ENCODE peak calls at places on chromosomes 4 and X, in five cellular contexts. R, S, D, U and V are unnamed samples.

GRCh38 chr4:48331577-48332340 is 9.6 kb upstream of the SLAIN2 start:
- DNase-seq in R (no peak), S (no peak), D (no peak), U (peak; percentile 92), V (no peak)

GRCh38 chr4:72846280-72847111 is 223.0 kb downstream of the COX18 start:
- DNase-seq in R (no peak), S (peak; percentile 85), D (no peak), U (no peak), V (peak; percentile 84)

GRCh38 chr4:185920171-185920570 is 108.2 kb upstream of the SORBS2 start:
- DNase-seq in R (no peak), S (no peak), D (no peak), U (peak; percentile 60), V (no peak)

GRCh38 chr4:52600275-52600674 is 58.8 kb downstream of the USP46 start:
- DNase-seq in R (peak; percentile 55), S (no peak), D (no peak), U (no peak), V (no peak)

GRCh38 chrX:40827331-40827730 is 92.0 kb upstream of the MED14 start:
- DNase-seq in R (no peak), S (no peak), D (no peak), U (no peak), V (no peak)

GRCh38 chr4:81631958-81632439 is 160.3 kb upstream of the RASGEF1B start:
- DNase-seq in R (no peak), S (no peak), D (peak; percentile 16), U (peak; percentile 82), V (no peak)

GRCh38 chrX:10031743-10032142 is 64.6 kb downstream of the CLDN34 start:
- DNase-seq in R (no peak), S (no peak), D (no peak), U (no peak), V (no peak)

GRCh38 chrX:9569875-9570274 is 105.0 kb downstream of the TBL1X start:
- DNase-seq in R (no peak), S (no peak), D (no peak), U (peak; percentile 88), V (no peak)

GRCh38 chrX:153934473-153935325 is at the start of gene NAA10:
- DNase-seq in R (peak; percentile 80), S (peak; percentile 69), D (peak; percentile 73), U (peak; percentile 45), V (peak; percentile 73)

GRCh38 chr4:166421556-166422156 is 548.6 kb downstream of the TLL1 start:
- DNase-seq in R (no peak), S (no peak), D (no peak), U (peak; percentile 84), V (peak; percentile 3)

GRCh38 chr4:138439143-138439581 is 197.0 kb upstream of the SLC7A11 start:
- DNase-seq in R (no peak), S (no peak), D (peak; percentile 69), U (peak; percentile 76), V (no peak)

GRCh38 chr4:1058997-1059665 is 47.7 kb downstream of the FGFRL1 start:
- DNase-seq in R (no peak), S (peak; percentile 27), D (no peak), U (no peak), V (no peak)

GRCh38 chr4:114366368-114366767 is 232.2 kb upstream of the UGT8 start:
- DNase-seq in R (no peak), S (no peak), D (no peak), U (no peak), V (no peak)

GRCh38 chr4:96786306-96786705 is 946.4 kb downstream of the PDHA2 start:
- DNase-seq in R (no peak), S (no peak), D (no peak), U (no peak), V (peak; percentile 20)

GRCh38 chrX:102995316-102995715 is 58.2 kb downstream of the RAB40AL start:
- DNase-seq in R (no peak), S (no peak), D (no peak), U (no peak), V (no peak)

GRCh38 chr4:1609901-1610790 is 74.0 kb downstream of the FAM53A start:
- DNase-seq in R (no peak), S (no peak), D (no peak), U (no peak), V (no peak)

GRCh38 chrX:154598656-154599055 is 13.7 kb downstream of the CTAG1A start:
- DNase-seq in R (no peak), S (no peak), D (no peak), U (no peak), V (no peak)

GRCh38 chr4:153764611-153765368 is 5.0 kb upstream of the RNF175 start:
- DNase-seq in R (no peak), S (no peak), D (no peak), U (peak; percentile 10), V (no peak)

DNA sequence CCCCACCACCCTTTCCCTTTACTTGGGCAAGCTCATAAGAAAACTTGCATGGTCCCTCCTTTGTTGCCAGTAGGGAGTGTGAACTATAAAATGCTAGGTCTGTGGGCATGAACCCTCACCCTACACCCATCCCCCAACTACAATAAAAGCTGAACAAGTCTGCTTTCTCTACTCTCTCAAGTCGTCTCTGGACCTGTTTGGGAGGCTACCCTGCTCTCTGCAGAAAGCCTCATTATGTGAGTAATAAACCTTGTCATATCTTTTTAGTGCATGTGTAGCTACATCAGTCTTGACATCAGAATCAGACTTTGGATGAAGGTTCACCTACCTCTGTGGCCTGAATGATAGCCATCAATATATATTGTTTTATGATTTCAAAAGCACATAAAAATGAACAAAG is 155.4 kb upstream of the FAM241A start:
- DNase-seq in R (no peak), S (no peak), D (no peak), U (no peak), V (no peak)
- H3K4me1 ChIP-seq in R (no peaks in the 10 kb centered on the region), S (peaks cover 4% of the 10 kb centered on the region), D (no peaks in the 10 kb centered on the region), U (no peaks in the 10 kb centered on the region), V (peaks cover 11% of the 10 kb centered on the region)

DNA sequence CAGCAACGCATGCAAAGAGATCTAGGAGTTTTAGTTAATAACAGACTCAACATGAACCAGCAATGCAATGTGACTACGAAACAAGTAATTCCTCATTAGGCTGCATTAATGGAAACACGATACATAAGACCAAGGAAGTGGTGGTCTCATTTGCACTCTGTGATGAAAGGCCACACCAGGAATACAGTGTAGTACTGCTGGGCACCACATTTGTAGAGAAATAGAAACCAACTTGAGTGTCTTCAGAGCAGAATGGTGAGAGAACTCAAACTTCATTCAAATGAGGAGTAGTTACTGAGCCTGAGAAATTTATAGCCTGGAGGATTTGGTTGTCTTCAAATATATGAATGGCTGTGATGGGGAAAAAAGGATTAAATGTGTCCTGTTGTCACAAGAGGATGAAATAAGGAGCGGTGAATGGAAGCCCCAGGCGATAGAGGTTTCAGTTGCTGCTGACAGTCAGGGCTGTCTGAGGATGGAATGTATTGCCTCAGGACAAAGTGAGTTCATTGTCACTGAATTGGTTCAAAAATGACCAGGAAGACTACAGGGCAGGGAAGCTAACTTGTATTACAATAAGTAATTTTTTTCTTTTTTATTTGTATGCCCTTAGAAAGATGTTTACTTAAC is 50.9 kb downstream of the NFKB1 start:
- DNase-seq in R (no peak), S (no peak), D (no peak), U (no peak), V (no peak)
- H3K27ac ChIP-seq in R (no peak overlapping the region), S (no peak overlapping the region), D (no peak overlapping the region), U (no peak overlapping the region), V (no peak overlapping the region)

GRCh38 chr4:110869114-110869513 is 246.2 kb upstream of the PITX2 start:
- DNase-seq in R (no peak), S (no peak), D (no peak), U (peak; percentile 86), V (no peak)

GRCh38 chr4:110867251-110867960 is 244.5 kb upstream of the PITX2 start:
- DNase-seq in R (no peak), S (no peak), D (no peak), U (no peak), V (no peak)

GRCh38 chr4:110867981-110868380 is 245.1 kb upstream of the PITX2 start:
- DNase-seq in R (no peak), S (no peak), D (no peak), U (peak; percentile 25), V (no peak)

GRCh38 chr4:110865611-110866254 is 242.9 kb upstream of the PITX2 start:
- DNase-seq in R (no peak), S (no peak), D (peak; percentile 61), U (peak; percentile 90), V (no peak)

DNA sequence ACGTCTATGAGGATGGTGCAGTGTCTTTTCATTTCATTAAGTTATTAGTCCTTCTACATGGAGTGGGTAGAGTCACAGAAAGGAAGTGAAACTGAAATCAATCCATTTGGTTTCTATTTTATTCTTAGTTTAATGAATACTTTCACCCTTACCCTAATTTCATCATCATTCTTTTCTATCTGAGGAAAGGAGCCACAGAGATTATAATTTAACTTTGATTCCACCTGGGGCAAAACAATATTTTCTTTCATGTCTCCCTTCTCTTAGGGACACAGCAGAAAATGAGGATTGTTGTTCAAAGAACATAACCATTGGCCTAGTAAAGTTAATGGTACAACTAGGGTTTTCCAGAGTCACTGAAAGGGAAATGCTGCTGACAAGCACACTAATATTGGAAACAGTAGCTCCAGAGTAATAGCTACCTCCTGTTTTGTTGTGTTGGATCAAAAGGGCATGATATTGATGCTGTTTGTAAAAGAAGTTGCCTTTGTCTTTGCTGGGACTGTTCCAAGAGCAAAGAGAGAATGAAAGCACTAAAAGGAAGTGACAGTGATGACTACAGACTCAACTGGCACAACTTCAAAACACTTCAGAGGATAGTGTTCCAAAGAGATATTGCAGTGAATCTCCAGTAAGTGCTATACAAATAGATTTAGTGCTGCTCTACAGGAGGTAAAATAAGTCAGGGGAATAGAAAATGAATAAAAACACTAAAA is 247.1 kb upstream of the PITX2 start:
- DNase-seq in R (no peak), S (no peak), D (peak; percentile 79), U (no peak), V (no peak)
- H3K4me1 ChIP-seq in R (no peaks in the 10 kb centered on the region), S (no peaks in the 10 kb centered on the region), D (peaks cover 20% of the 10 kb centered on the region), U (peaks cover 25% of the 10 kb centered on the region), V (no peaks in the 10 kb centered on the region)

GRCh38 chr4:98625399-98625798 is 33.0 kb downstream of the TSPAN5 start:
- DNase-seq in R (no peak), S (no peak), D (no peak), U (no peak), V (no peak)

GRCh38 chr4:98624144-98624543 is 34.3 kb downstream of the TSPAN5 start:
- DNase-seq in R (no peak), S (no peak), D (no peak), U (no peak), V (no peak)

GRCh38 chr4:98625920-98626319 is 32.5 kb downstream of the TSPAN5 start:
- DNase-seq in R (no peak), S (no peak), D (no peak), U (no peak), V (no peak)

GRCh38 chr4:98623126-98623802 is 35.1 kb downstream of the TSPAN5 start:
- DNase-seq in R (no peak), S (no peak), D (no peak), U (no peak), V (no peak)

GRCh38 chr4:98624642-98625041 is 33.8 kb downstream of the TSPAN5 start:
- DNase-seq in R (no peak), S (no peak), D (no peak), U (no peak), V (no peak)
- H3K27ac ChIP-seq in R (no peak overlapping the region), S (no peak overlapping the region), D (no peak overlapping the region), U (no peak overlapping the region), V (no peak overlapping the region)

DNA sequence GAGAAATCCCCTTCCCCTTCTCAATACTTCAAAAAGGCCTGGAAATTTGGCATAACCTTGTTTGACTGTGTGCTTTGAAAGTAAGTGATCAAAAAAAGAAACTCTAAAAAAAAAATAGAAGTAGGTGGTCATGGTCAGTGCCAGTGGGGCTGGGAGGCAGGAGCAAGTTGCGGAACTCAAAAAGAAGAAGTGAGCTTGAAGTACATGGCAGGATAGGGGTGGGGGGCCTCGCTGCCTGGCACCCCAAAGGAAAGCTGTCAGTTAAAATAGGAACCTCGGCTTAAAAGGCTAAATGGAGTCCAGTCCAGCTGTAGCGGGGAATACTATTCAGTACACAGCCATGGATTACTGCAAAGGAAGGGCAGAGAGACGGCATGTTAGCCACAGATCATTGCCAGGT is 12.2 kb upstream of the NKRF start:
- DNase-seq in R (no peak), S (no peak), D (no peak), U (no peak), V (no peak)
- H3K4me1 ChIP-seq in R (no peaks in the 10 kb centered on the region), S (no peaks in the 10 kb centered on the region), D (peaks cover 15% of the 10 kb centered on the region), U (peaks cover 6% of the 10 kb centered on the region), V (peaks cover 27% of the 10 kb centered on the region)